ENCODE peak calls at places on chromosomes 1 and 21, in six cellular contexts. U, Y, J, P, O and F are unnamed samples.

GRCh38 chr1:25031601-25031965 is 101.5 kb upstream of the RUNX3 start:
- DNase-seq in O (no peak), U (no peak), J (no peak), P (no peak), Y (no peak), F (peak)

GRCh38 chr1:153277852-153278251 is 18.4 kb downstream of the LORICRIN start:
- DNase-seq in Y (no peak), P (peak), J (no peak), O (no peak), U (peak), F (no peak)

GRCh38 chr1:161824618-161825017 is 58.5 kb downstream of the ATF6 start:
- DNase-seq in Y (no peak), J (no peak), U (peak), P (no peak), O (no peak), F (no peak)

GRCh38 chr1:202599669-202600431 is 110.4 kb downstream of the SYT2 start:
- DNase-seq in U (peak), P (peak), J (no peak), O (peak), Y (no peak), F (peak)

GRCh38 chr1:75074719-75075395 is 59.3 kb upstream of the LHX8 start:
- DNase-seq in P (no peak), J (no peak), O (no peak), U (no peak), Y (no peak), F (no peak)

GRCh38 chr21:37642493-37642892 is 273.8 kb downstream of the KCNJ6 start:
- DNase-seq in J (no peak), O (no peak), U (peak), Y (no peak), P (peak), F (no peak)

GRCh38 chr1:77540501-77541161 is 141.8 kb downstream of the ZZZ3 start:
- DNase-seq in J (peak), U (peak), Y (no peak), P (no peak), O (no peak), F (peak)

GRCh38 chr1:165369255-165369848 is 12.8 kb upstream of the LMX1A start:
- DNase-seq in J (no peak), P (peak), O (peak), U (peak), Y (peak), F (no peak)

GRCh38 chr1:16112558-16113555 is 39.4 kb upstream of the FAM131C start:
- DNase-seq in J (no peak), O (peak), U (no peak), Y (no peak), P (peak), F (peak)

GRCh38 chr1:21278898-21279819 is 11.1 kb downstream of the ECE1 start:
- DNase-seq in O (peak), Y (no peak), P (no peak), J (no peak), U (no peak), F (no peak)

GRCh38 chr21:38804617-38805281 is 980 bp upstream of the ETS2 start:
- DNase-seq in U (peak), Y (peak), O (peak), P (peak), J (no peak), F (peak)

GRCh38 chr1:117396636-117397035 is 29.4 kb downstream of the MAN1A2 start:
- DNase-seq in J (no peak), O (no peak), P (no peak), Y (no peak), U (no peak), F (no peak)

GRCh38 chr1:151613275-151613867 is 1.5 kb downstream of the SNX27 start:
- DNase-seq in Y (no peak), J (no peak), U (no peak), O (no peak), P (peak), F (no peak)

GRCh38 chr1:32883338-32883737 is 3.0 kb upstream of the HPCA start:
- DNase-seq in U (no peak), O (no peak), P (no peak), Y (no peak), J (no peak), F (no peak)

GRCh38 chr21:26236281-26236680 is 65.7 kb upstream of the APP start:
- DNase-seq in O (no peak), Y (no peak), P (peak), U (no peak), J (no peak), F (no peak)

GRCh38 chr1:193850745-193851144 is 664.3 kb upstream of the B3GALT2 start:
- DNase-seq in P (peak), Y (no peak), O (no peak), U (no peak), J (no peak), F (peak)

GRCh38 chr1:180482425-180483275 is 19.7 kb downstream of the ACBD6 start:
- DNase-seq in J (no peak), Y (no peak), P (no peak), O (no peak), U (peak), F (peak)

GRCh38 chr1:150507912-150508864 is at the start of gene ECM1:
- DNase-seq in P (peak), J (peak), U (peak), O (peak), Y (no peak), F (peak)

GRCh38 chr1:44406761-44407429 is 1.8 kb downstream of the RNF220 start:
- DNase-seq in O (no peak), J (no peak), P (peak), Y (no peak), U (no peak), F (no peak)

GRCh38 chr1:65254320-65255087 is 54.8 kb upstream of the DNAJC6 start:
- DNase-seq in O (peak), Y (peak), J (no peak), U (peak), P (peak), F (peak)

GRCh38 chr1:191320062-191320461 is 838.2 kb upstream of the RGS18 start:
- DNase-seq in J (no peak), O (no peak), Y (no peak), U (no peak), P (no peak), F (no peak)

GRCh38 chr1:157961805-157962762 is 31.4 kb upstream of the KIRREL1 start:
- DNase-seq in U (peak), P (no peak), O (no peak), J (no peak), Y (no peak), F (peak)

GRCh38 chr21:46459356-46460112 is 843 bp downstream of the DIP2A start:
- DNase-seq in O (peak), P (peak), U (peak), J (no peak), Y (peak), F (peak)

GRCh38 chr1:154760469-154760933 is 109.6 kb downstream of the KCNN3 start:
- DNase-seq in P (peak), O (peak), U (peak), J (no peak), Y (peak), F (no peak)

DNA sequence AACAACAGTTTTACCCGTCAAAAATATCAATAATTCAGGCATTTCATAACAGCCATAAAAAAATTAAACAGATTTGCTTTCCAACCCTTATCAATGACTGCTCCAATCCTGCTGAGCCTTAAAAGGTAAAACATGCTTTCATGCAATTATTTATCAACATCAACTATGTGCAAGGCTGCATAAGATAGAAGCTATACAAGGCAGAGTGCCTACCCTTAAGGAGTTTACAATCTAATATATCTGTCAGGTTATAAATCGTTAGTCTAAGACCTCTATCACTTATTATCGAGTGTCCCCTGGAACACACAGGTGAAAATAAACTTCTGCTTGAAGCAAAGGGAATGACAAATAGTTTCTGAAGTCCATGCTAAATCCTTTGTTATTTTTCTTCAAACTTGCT is 1.8 kb downstream of the ERRFI1 start:
- DNase-seq in J (no peak), P (no peak), O (no peak), U (peak), Y (no peak), F (peak)
- H3K4me3 ChIP-seq in J (peak), P (peak), O (peak), U (peak), Y (peak), F (peak)

GRCh38 chr1:27666791-27667254 is 5.2 kb downstream of the IFI6 start:
- DNase-seq in P (no peak), O (no peak), J (no peak), U (no peak), Y (no peak), F (no peak)

GRCh38 chr1:27664291-27664690 is 7.7 kb downstream of the IFI6 start:
- DNase-seq in P (peak), O (no peak), Y (no peak), U (no peak), J (no peak), F (no peak)

GRCh38 chr1:27665016-27665651 is 6.9 kb downstream of the IFI6 start:
- DNase-seq in Y (no peak), O (no peak), J (no peak), U (no peak), P (no peak), F (no peak)

GRCh38 chr1:27668121-27668807 is 3.7 kb downstream of the IFI6 start:
- DNase-seq in P (no peak), Y (no peak), U (no peak), O (no peak), J (no peak), F (no peak)

DNA sequence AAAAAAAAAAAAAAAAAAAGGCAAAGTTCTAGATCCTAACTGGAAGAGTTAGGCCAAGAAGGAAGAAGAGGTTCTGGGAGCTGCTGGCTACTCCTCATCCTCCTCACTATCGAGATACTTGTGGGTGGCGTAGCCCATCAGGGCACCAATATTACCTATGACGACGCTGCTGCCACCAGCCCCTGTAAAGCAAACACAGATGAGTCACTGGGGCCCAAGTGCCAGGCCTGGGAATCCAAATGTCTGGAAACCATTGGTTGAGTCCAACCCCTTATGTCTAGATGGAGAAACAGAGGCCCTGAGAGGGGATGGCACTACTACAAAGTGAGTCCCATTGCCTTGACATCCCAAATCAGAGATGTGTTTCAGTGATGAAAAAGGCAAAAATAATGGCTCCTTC is 5.7 kb downstream of the IFI6 start:
- DNase-seq in O (no peak), Y (no peak), U (no peak), J (no peak), P (no peak), F (no peak)
- TF ChIP-seq CTCF in O (no peak), Y (no peak), U (no peak), J (no peak), P (no peak), F (no peak)

GRCh38 chr1:35577071-35577998 is 4.2 kb downstream of the TFAP2E start:
- DNase-seq in U (no peak), P (peak), Y (no peak), O (no peak), J (no peak), F (no peak)

GRCh38 chr1:35576061-35576765 is 3.1 kb downstream of the TFAP2E start:
- DNase-seq in P (no peak), Y (no peak), O (no peak), U (no peak), J (no peak), F (no peak)

GRCh38 chr1:35573776-35574654 is 901 bp downstream of the TFAP2E start:
- DNase-seq in J (no peak), P (peak), O (no peak), Y (no peak), U (no peak), F (no peak)

GRCh38 chr1:35574655-35575400 is 1.7 kb downstream of the TFAP2E start:
- DNase-seq in J (no peak), O (no peak), U (peak), P (peak), Y (no peak), F (no peak)

GRCh38 chr1:35575401-35575958 is 2.4 kb downstream of the TFAP2E start:
- DNase-seq in J (no peak), Y (no peak), U (no peak), O (no peak), P (no peak), F (no peak)
- H3K4me3 ChIP-seq in J (no peak), Y (no peak), U (no peak), O (no peak), P (no peak), F (no peak)

GRCh38 chr1:201258763-201259230 is 24.5 kb upstream of the PKP1 start:
- DNase-seq in Y (no peak), J (no peak), O (no peak), P (peak), U (no peak), F (no peak)
- TF ChIP-seq CTCF in Y (no peak), J (no peak), O (no peak), P (no peak), U (peak), F (no peak)

GRCh38 chr1:909861-910310 is 13.8 kb upstream of the SAMD11 start:
- DNase-seq in O (peak), P (no peak), J (no peak), U (no peak), Y (no peak), F (no peak)
- H3K4me3 ChIP-seq in O (peak), P (no peak), J (peak), U (no peak), Y (no peak), F (no peak)

GRCh38 chr1:159815926-159816325 is 10.7 kb upstream of the SLAMF8 start:
- DNase-seq in O (no peak), J (no peak), P (no peak), Y (no peak), U (no peak), F (no peak)

GRCh38 chr1:159823401-159823800 is 3.3 kb upstream of the SLAMF8 start:
- DNase-seq in U (no peak), P (peak), J (no peak), O (no peak), Y (no peak), F (no peak)

GRCh38 chr1:159821171-159821867 is 5.4 kb upstream of the SLAMF8 start:
- DNase-seq in O (no peak), J (no peak), U (no peak), Y (no peak), P (no peak), F (peak)

DNA sequence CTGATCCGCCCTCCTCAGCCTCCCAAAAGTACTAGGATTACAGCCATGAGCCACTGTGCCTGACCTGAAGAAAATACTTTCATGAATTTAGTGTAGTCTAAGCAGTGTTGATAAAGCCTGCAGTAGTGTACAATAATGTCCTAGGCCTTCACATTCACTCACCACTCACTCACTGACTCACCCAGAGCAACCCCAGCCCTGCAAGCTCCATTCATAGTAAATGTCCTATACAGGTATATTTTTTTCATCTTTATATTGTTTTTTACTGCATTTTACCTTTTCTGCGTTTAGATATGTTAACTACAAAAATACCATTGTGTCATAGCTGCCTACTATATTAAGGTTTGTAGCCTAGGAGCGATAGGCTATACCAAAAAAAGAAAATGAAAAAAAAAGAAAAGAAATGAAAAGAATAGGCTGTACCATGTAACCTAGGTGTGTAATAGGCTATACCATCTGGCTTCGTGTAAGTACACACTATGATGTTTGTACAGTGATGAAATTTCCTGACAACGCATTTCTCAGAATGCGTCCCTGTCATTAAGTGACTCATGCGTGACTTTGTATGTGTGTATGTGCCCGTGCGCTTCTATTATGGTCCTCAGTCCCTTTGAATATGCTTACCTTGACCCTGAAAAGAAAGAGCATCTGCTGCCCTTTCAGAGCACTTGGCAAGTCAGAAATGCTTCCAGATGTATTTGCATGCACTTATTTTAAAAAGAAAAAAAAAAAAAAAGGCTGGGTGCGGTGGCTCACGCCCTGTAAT is 9.2 kb upstream of the SLAMF8 start:
- DNase-seq in J (no peak), U (peak), Y (no peak), O (no peak), P (no peak), F (peak)
- TF ChIP-seq CTCF in J (no peak), U (no peak), Y (no peak), O (no peak), P (no peak), F (no peak)

GRCh38 chr1:228827026-228827425 is 91.7 kb downstream of the RHOU start:
- DNase-seq in P (no peak), O (no peak), J (no peak), U (no peak), Y (no peak), F (no peak)

GRCh38 chr1:228830185-228830953 is 95.1 kb downstream of the RHOU start:
- DNase-seq in U (peak), O (no peak), J (no peak), Y (peak), P (peak), F (no peak)

GRCh38 chr1:228835456-228835855 is 100.2 kb downstream of the RHOU start:
- DNase-seq in Y (no peak), J (no peak), P (no peak), U (no peak), O (no peak), F (no peak)

GRCh38 chr1:228833911-228834631 is 98.8 kb downstream of the RHOU start:
- DNase-seq in P (no peak), J (no peak), Y (no peak), O (peak), U (peak), F (peak)

GRCh38 chr1:228830954-228831481 is 95.7 kb downstream of the RHOU start:
- DNase-seq in U (peak), P (no peak), Y (peak), J (peak), O (no peak), F (peak)
- H3K4me3 ChIP-seq in U (no peak), P (no peak), Y (no peak), J (no peak), O (no peak), F (no peak)

GRCh38 chr21:44377922-44378645 is 24.7 kb downstream of the TRPM2 start:
- DNase-seq in P (peak), J (no peak), O (peak), U (no peak), Y (no peak), F (no peak)

GRCh38 chr21:44378646-44379581 is 25.5 kb downstream of the TRPM2 start:
- DNase-seq in P (peak), Y (no peak), U (no peak), O (peak), J (no peak), F (no peak)

GRCh38 chr21:44376606-44377005 is 23.2 kb downstream of the TRPM2 start:
- DNase-seq in U (no peak), O (peak), J (no peak), Y (no peak), P (peak), F (no peak)

GRCh38 chr21:44375686-44376320 is 22.4 kb downstream of the TRPM2 start:
- DNase-seq in P (peak), Y (no peak), O (peak), U (no peak), J (no peak), F (no peak)

DNA sequence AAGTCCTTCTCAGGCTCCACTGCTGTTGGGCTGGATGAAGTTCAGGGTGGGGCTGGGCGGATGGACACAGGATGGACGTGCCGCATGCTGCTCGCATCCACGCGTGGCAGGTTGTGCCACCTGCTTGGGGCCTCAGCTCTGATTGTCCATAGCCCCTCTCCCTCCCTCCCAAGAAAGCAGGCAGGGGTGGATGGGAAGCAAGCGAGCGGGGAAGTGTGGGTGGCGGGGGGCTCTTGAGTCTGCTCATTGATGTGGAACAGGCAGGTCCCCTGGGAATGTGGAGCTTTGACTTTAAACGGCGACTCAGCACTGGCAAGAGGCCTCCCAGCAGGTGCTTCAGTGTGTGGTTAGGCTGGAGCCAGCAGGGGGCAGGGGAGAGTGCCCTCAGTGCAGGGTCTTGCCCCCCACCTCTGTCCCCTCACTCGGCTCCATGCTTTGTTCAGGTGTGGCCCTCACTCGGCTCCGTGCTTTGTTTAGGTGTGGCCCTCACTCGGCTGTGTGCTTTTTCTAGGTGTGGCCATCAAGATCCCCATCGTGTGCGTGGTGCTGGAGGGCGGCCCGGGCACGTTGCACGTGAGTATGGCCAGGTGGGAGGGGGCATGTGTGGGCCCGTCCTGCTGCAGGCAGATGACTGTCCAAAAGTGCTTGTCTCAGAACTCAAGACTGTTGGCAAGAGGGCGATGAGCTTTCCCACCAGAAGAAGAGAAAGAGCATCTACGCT is 23.9 kb downstream of the TRPM2 start:
- DNase-seq in J (no peak), Y (no peak), O (peak), P (peak), U (no peak), F (no peak)
- TF ChIP-seq CTCF in J (no peak), Y (no peak), O (no peak), P (peak), U (peak), F (no peak)